ENCODE peak calls at places on chromosomes 16 and 17, in six cellular contexts. J is thoracic aorta, D is heart left ventricle, V is tibial nerve, E is psoas muscle, B is fibroblast of the aortic adventitia. F is an unnamed sample.

GRCh38 chr17:81090361-81091133 is 55.6 kb downstream of the BAIAP2 start:
- DNase-seq in J (no peak), D (peak), V (peak), E (peak), B (peak), F (peak)

GRCh38 chr16:81752225-81752875 is 26.7 kb upstream of the PLCG2 start:
- DNase-seq in J (no peak), D (peak), V (no peak), E (peak), B (no peak), F (peak)

GRCh38 chr16:88356124-88356726 is 26.5 kb upstream of the ZNF469 start:
- DNase-seq in J (no peak), D (no peak), V (no peak), E (peak), B (no peak), F (no peak)

GRCh38 chr17:2421315-2422147 is 20.7 kb upstream of the MNT start:
- DNase-seq in J (no peak), D (no peak), V (no peak), E (peak), B (no peak), F (no peak)

GRCh38 chr17:10792156-10792555 is 11.7 kb downstream of the TMEM238L start:
- DNase-seq in J (no peak), D (no peak), V (no peak), E (peak), B (no peak), F (peak)

GRCh38 chr17:79287743-79288142 is 213.1 kb downstream of the ENGASE start:
- DNase-seq in J (no peak), D (no peak), V (no peak), E (no peak), B (no peak), F (no peak)

GRCh38 chr16:30585400-30586191 is at the start of gene ZNF785:
- DNase-seq in J (peak), D (peak), V (peak), E (peak), B (peak), F (peak)

GRCh38 chr16:57970971-57971370 is at the start of gene CNGB1:
- DNase-seq in J (no peak), D (no peak), V (no peak), E (peak), B (no peak), F (no peak)

GRCh38 chr17:35774499-35774898 is 13.8 kb downstream of the C17orf50 start:
- DNase-seq in J (peak), D (peak), V (no peak), E (no peak), B (peak), F (peak)

GRCh38 chr17:50708050-50709000 is 611 bp upstream of the ANKRD40 start:
- DNase-seq in J (no peak), D (no peak), V (no peak), E (no peak), B (peak), F (no peak)

GRCh38 chr16:57639172-57639571 is 10.7 kb downstream of the ADGRG1 start:
- DNase-seq in J (no peak), D (no peak), V (no peak), E (no peak), B (no peak), F (peak)

GRCh38 chr17:60165223-60165622 is 15.4 kb downstream of the CA4 start:
- DNase-seq in J (no peak), D (no peak), V (no peak), E (no peak), B (no peak), F (no peak)

GRCh38 chr17:69050999-69051775 is 9.5 kb downstream of the ABCA9 start:
- DNase-seq in J (no peak), D (no peak), V (no peak), E (no peak), B (peak), F (no peak)

GRCh38 chr16:53805747-53806146 is 101.8 kb downstream of the FTO start:
- DNase-seq in J (no peak), D (no peak), V (no peak), E (no peak), B (no peak), F (no peak)

GRCh38 chr16:50675686-50676610 is 5.2 kb downstream of the SNX20 start:
- DNase-seq in J (no peak), D (no peak), V (no peak), E (no peak), B (no peak), F (no peak)

GRCh38 chr16:11308493-11309283 is 27.6 kb upstream of the PRM1 start:
- DNase-seq in J (no peak), D (no peak), V (no peak), E (no peak), B (no peak), F (no peak)

GRCh38 chr17:77802811-77803220 is 155.7 kb upstream of the TNRC6C start:
- DNase-seq in J (no peak), D (peak), V (no peak), E (peak), B (peak), F (no peak)

GRCh38 chr17:56434610-56435009 is 158.9 kb upstream of the NOG start:
- DNase-seq in J (no peak), D (no peak), V (no peak), E (no peak), B (no peak), F (no peak)
- H3K4me3 ChIP-seq in J (no peak), D (no peak), V (no peak), E (no peak), B (no peak), F (no peak)

GRCh38 chr17:8109669-8110455 is 8.5 kb downstream of the ALOXE3 start:
- DNase-seq in J (no peak), D (peak), V (peak), E (peak), B (peak), F (peak)
- H3K4me3 ChIP-seq in J (peak), D (no peak), V (no peak), E (no peak), B (peak), F (peak)

DNA sequence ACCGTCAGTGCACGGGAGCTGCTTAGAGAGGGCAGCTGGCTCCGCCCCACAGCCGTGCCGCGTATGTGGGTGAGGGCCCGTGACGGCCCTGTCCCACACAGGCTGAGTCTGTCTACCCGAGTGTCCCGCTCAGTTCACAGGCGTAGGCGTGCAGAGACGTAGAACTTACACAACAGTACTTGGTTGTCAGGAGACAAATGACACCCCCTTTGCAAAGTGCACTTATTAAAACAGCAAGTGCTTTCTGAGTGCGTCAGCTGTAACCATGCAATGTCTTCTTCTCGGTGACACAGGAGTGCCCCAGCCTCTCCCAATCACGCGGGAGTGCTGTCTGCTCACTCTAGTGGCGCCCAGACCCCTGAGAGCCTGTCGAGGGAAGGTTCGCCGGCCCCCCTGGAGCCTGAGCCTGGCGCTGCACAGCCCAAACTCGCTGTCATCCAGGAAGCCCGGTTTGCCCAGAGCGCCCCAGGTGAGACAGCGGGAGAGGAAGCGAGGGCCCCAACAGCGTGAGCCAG is 64.2 kb downstream of the FOXK2 start:
- DNase-seq in J (no peak), D (no peak), V (no peak), E (no peak), B (no peak), F (no peak)
- H3K4me3 ChIP-seq in J (no peak), D (no peak), V (no peak), E (no peak), B (no peak), F (no peak)

DNA sequence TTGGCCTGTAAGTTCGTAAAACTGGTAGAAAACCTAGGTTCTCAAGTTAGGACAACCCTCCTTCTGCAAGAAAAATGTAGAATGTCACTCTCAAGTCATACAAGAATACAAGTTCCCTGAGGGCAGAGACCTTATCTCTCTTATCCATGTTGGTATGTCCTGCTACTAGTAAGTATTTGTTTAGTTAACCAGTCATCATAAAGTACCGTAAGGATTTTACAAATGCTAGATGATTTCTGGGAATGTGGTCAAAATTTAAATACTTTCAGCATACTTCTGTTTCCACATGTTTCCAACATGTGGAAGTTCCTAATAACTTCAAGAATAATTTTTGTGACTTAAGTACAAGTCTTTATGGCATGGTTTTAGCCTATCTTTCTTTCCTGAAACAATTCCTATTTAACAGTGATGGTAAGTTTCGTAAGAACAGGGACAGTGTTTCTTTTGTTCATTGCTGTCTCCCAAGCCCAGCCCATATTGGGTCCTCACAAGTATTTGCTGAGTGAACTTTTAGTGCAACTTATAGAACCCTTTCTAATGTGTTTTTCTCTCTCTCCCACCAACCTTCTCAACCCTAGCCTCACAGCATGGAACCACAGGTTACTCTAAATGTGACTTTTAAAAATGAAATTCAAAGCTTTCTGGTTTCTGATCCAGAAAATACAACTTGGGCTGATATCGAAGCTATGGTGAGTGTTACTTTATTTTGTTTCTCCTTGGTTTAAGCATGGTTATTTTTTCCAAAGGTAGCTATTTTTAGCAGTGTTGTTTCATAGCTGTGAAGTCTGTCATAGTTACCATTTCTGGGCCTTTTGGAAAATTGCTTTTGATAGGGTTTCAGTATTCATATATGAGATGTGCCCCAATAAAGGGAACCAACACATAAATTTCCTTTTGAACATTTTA is 4.5 kb downstream of the NBR1 start:
- DNase-seq in J (no peak), D (no peak), V (no peak), E (no peak), B (peak), F (no peak)
- H3K4me3 ChIP-seq in J (peak), D (no peak), V (no peak), E (peak), B (no peak), F (no peak)

GRCh38 chr16:80570106-80570478 is 29.3 kb downstream of the DYNLRB2 start:
- DNase-seq in J (no peak), D (no peak), V (no peak), E (no peak), B (peak), F (no peak)
- H3K4me3 ChIP-seq in J (no peak), D (no peak), V (no peak), E (no peak), B (no peak), F (no peak)

DNA sequence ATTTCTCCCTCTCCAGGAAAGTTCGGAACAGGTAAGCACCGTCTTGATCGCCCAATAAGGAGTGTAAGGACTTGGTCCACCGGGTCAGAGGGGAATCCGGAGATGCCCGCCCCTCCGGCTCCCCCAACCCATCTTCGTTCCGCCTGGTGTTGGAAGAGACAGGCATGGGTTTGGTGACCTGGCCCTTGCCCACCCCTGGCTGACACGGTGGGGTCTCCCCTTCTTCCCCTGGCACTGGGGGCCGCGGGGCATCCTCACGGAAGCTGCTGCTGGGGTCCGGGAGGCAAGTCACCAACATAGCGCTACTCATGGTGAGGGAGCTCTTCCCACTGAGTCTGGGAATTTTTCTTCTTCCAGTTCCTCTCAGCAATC is 3.2 kb downstream of the AXIN2 start:
- DNase-seq in J (no peak), D (no peak), V (no peak), E (no peak), B (no peak), F (no peak)
- H3K4me3 ChIP-seq in J (no peak), D (no peak), V (no peak), E (no peak), B (peak), F (no peak)

DNA sequence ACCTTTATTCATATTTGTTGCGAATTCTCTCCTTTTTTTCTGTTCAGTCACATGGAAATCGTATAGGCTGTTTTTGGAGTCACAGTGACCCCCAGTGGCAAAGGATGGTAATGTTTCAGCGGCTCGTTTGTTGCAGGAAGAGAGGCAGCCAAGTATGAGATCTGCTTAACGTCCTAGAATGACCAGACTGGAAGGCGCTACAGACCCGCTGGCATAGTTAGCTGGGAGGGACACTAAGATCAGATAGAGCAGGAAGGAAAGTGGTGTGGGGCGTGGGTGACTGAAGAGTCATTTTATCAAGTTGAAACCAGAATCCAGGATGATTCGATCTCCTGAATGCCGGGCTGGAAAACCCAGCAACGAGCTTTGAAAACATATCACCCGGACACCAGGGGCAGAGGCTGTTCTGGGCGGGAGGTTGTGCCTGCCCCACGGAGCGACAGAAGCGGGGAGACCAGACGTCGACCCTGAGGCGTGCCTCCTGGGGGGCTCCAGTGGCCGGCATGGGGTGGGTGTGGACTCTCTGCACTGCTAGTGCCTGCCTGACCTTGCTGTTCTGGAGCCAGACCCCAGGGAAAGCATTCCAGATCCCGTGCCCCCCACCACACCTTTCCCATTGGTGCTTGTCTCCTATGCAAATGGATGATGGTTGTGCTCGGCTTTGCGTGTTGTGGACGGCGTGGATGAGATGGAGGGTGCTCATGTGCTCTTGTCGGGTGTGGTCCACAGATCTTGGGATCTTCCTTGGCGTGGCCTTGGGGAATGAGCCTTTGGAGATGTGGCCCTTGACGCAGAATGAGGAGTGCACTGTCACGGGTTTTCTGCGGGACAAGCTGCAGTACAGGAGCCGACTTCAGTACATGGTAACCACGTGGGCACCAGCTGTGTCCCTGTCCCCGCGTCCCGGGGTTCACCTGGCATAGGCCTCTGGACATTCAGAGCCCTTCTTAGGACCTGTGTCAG is 7.7 kb downstream of the IL34 start:
- DNase-seq in J (peak), D (peak), V (peak), E (peak), B (peak), F (peak)
- H3K4me3 ChIP-seq in J (peak), D (peak), V (no peak), E (peak), B (peak), F (peak)

DNA sequence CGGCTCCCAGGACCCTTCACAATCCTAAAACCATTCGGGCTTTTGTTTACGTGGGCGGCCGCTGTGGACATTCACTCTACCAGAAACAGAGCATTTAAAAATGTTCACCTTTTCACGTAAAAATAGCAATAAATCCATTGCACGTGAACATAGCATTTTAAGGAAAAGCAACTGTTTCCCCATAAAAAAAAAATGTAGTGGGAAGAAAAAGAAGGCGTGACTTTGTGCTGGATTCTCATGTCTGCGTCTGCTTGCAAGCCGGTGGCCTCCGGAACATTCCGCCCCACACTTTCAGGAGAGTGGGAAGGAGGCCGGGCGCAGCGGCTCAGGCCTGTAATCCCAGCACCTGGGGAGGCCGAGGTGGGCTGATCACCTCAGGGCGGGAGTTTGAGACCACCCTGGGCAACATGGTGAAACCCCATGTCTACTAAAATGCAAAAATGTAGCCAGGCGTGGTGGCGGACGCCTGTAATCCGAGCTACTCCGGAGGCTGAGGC is 13.4 kb upstream of the GNG13 start:
- DNase-seq in J (no peak), D (no peak), V (no peak), E (no peak), B (no peak), F (no peak)
- H3K4me3 ChIP-seq in J (no peak), D (no peak), V (peak), E (no peak), B (no peak), F (no peak)

F was measured in stomach.